ENCODE peak calls at places on chromosomes 13 and 19, in seven cellular contexts. L, R, X, W, T, J and D are unnamed samples.

GRCh38 chr19:35379992-35380391 is 9.1 kb downstream of the GPR42 start:
- DNase-seq in X (no peak), T (no peak), L (no peak), W (no peak), R (no peak), J (no peak), D (no peak)

GRCh38 chr19:41995959-41996797 is 2.1 kb upstream of the ATP1A3 start:
- DNase-seq in R (no peak), J (no peak), X (no peak), W (no peak), T (no peak), L (no peak), D (no peak)

GRCh38 chr13:40755082-40755755 is 15.8 kb downstream of the MRPS31 start:
- DNase-seq in W (no peak), T (no peak), X (no peak), J (no peak), R (no peak), L (no peak), D (no peak)

GRCh38 chr13:27624071-27624470 is 2.4 kb downstream of the POLR1D start:
- DNase-seq in J (no peak), R (peak; percentile 62), X (no peak), W (no peak), T (no peak), L (no peak), D (no peak)

GRCh38 chr13:26459276-26460131 is 98.0 kb upstream of the WASF3 start:
- DNase-seq in T (no peak), L (no peak), J (peak; percentile 79), W (no peak), R (peak; percentile 21), X (peak; percentile 29), D (no peak)

GRCh38 chr19:37691881-37692504 is 27.6 kb downstream of the ZNF607 start:
- DNase-seq in W (peak; percentile 80), R (peak; percentile 66), T (peak; percentile 90), L (peak; percentile 57), X (peak; percentile 69), J (peak; percentile 88), D (peak; percentile 95)

GRCh38 chr13:50573046-50573445 is 270.4 kb downstream of the DLEU7 start:
- DNase-seq in L (no peak), J (no peak), X (no peak), R (no peak), W (no peak), T (no peak), D (no peak)

GRCh38 chr13:36431204-36432105 is 840 bp upstream of the CCNA1 start:
- DNase-seq in J (no peak), T (peak; percentile 74), R (no peak), W (no peak), X (no peak), L (no peak), D (no peak)

GRCh38 chr13:98511435-98511834 is 65.5 kb downstream of the STK24 start:
- DNase-seq in J (no peak), T (no peak), X (no peak), L (no peak), W (no peak), R (no peak), D (no peak)

GRCh38 chr19:16943942-16944625 is 55.3 kb downstream of the F2RL3 start:
- DNase-seq in X (no peak), T (no peak), W (no peak), L (no peak), J (no peak), R (no peak), D (no peak)

GRCh38 chr13:29569253-29570057 is 26.0 kb downstream of the SLC7A1 start:
- DNase-seq in X (no peak), R (peak; percentile 83), J (no peak), W (no peak), L (no peak), T (no peak), D (no peak)

GRCh38 chr19:19464339-19465098 is 50.8 kb downstream of the TSSK6 start:
- DNase-seq in X (no peak), R (peak; percentile 77), L (no peak), W (peak; percentile 73), T (no peak), J (no peak), D (no peak)

GRCh38 chr13:40539954-40540706 is 126.3 kb downstream of the FOXO1 start:
- DNase-seq in J (no peak), W (peak; percentile 52), T (no peak), X (peak; percentile 60), R (peak; percentile 26), L (no peak), D (no peak)

GRCh38 chr19:339262-339887 is 5.2 kb downstream of the MIER2 start:
- DNase-seq in T (no peak), W (peak; percentile 22), J (no peak), X (no peak), R (no peak), L (no peak), D (no peak)

GRCh38 chr19:28150129-28150528 is 1062.8 kb downstream of the UQCRFS1 start:
- DNase-seq in L (no peak), W (no peak), R (no peak), X (no peak), J (no peak), T (no peak), D (no peak)
- TF ChIP-seq CTCF in L (no peak), W (no peak), R (no peak), X (no peak), J (no peak), T (no peak), D (no peak)

GRCh38 chr19:2253106-2254051 is 2.8 kb downstream of the JSRP1 start:
- DNase-seq in W (no peak), T (no peak), J (no peak), L (no peak), R (no peak), X (no peak), D (no peak)
- TF ChIP-seq CTCF in W (peak; percentile 19), T (no peak), J (no peak), L (no peak), R (no peak), X (peak; percentile 41), D (peak; percentile 39)

DNA sequence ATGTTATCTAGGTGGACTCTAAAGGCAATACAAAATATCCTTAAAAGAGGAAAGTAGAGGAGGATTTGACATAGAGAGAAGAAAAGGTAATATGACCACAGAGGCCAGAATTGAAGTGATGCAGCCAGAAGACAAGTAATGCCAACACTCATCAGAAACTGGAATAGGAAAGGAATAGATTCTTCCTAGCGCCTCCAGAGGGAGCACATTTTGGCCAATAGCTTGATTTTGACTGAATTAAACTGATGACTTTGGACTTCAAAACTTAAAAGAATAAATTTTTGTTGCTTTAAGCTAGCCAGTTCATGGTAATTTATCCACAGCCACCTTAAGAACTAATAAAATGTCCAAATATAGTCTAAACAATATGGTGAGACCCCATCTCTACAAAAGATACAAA is 1921.9 kb downstream of the OLFM4 start:
- DNase-seq in W (no peak), L (no peak), T (no peak), X (no peak), J (no peak), R (no peak), D (no peak)
- TF ChIP-seq CTCF in W (no peak), L (no peak), T (no peak), X (no peak), J (no peak), R (no peak), D (peak; percentile 10)

GRCh38 chr19:10817291-10818038 is 18.5 kb downstream of the TMED1 start:
- DNase-seq in L (peak; percentile 77), W (peak; percentile 98), T (no peak), R (no peak), X (peak; percentile 97), J (no peak), D (no peak)

GRCh38 chr19:10819124-10820060 is 16.6 kb downstream of the TMED1 start:
- DNase-seq in W (no peak), L (no peak), X (no peak), T (no peak), J (no peak), R (no peak), D (no peak)

GRCh38 chr19:10818306-10819123 is 17.5 kb downstream of the TMED1 start:
- DNase-seq in R (no peak), T (no peak), J (no peak), L (no peak), W (no peak), X (no peak), D (no peak)

GRCh38 chr19:10816691-10817090 is 19.3 kb downstream of the TMED1 start:
- DNase-seq in L (no peak), J (no peak), T (no peak), X (no peak), R (no peak), W (no peak), D (no peak)

GRCh38 chr19:10820173-10820572 is 15.8 kb downstream of the TMED1 start:
- DNase-seq in W (no peak), T (no peak), R (no peak), J (no peak), X (no peak), L (no peak), D (no peak)
- TF ChIP-seq CTCF in W (peak; percentile 31), T (no peak), R (peak; percentile 19), J (peak; percentile 40), X (peak; percentile 62), L (no peak), D (peak; percentile 62)

DNA sequence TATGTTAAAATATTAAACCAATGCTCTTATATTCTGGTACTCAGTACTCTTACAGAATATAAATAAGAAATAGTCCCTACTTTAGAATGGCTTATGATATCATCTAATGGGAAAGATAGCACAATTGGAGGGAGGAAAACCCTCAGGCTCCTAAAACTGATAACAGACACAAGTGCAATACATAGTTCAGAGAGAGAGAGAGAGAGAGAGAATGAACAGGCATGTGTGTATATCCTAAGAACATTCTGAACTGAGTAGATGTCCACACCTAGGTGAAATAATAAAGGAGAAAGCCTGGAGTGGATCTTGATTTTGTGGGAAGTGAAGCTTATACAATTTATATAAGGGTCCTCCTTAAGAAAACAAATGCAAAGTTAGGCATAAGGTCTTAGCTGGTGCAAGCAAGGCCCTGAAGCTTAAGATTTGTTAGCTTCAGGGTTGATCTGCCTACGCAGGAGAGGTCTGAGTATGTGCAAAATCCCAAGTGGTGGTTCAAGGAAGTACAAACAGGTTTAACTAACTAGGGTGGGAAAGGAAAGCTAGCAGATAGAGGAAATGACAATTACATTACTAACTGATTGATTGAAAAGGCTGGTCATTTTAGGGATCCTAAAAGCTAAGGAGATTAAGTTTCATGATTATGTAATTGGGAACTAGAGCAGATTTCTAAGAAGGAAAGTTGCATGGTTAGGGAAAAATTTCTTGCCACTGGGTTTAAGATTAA is 53.3 kb downstream of the SOX21 start:
- DNase-seq in W (no peak), R (no peak), T (no peak), X (no peak), J (no peak), L (no peak), D (no peak)
- TF ChIP-seq CTCF in W (no peak), R (no peak), T (no peak), X (peak; percentile 43), J (no peak), L (no peak), D (peak; percentile 13)

DNA sequence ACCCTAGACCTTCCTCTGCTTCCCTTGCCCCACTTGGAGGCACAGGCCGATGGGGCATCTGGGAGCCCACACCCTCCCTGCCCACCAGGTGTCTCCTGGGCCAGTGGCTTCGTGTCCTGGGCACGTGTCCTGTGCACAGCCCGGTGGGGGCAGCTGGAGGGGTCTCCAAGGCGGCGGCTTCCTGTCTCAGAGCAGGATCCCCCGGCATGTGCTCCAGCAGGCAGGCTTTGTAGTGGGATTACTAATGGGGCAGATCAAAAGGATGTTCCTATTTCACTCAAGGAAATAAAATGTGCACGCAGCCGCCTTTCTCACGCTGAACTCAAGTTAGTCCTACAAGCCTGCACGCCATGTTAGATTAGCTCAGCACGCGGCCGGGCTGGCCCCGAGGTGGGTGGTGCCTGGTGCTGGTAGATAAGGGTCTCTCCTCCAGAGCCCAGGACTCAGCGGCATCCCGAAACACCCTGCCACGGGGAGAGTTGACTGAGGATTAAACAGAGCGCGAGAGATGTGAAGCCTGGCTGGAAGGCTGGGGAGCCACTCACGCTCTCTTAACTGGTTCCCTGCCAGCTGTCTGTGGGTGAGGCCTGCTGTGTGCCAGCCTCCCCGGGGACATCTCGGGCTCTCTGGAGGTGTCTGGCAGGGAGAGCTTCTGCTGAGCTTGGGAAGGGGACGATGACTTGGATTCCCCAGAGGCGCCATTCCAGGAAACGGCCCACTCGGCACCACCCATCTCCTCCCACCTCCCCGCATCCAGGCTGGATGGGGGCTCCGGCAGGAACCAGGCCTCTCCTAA is 122.1 kb downstream of the KDM4B start:
- DNase-seq in T (no peak), R (peak; percentile 52), J (peak; percentile 65), L (peak; percentile 37), W (peak; percentile 15), X (no peak), D (no peak)
- TF ChIP-seq CTCF in T (no peak), R (no peak), J (peak; percentile 8), L (no peak), W (no peak), X (no peak), D (peak; percentile 13)